ENCODE peak calls at places on chromosomes 6 and 20, in eight cellular contexts. One of them, this sample, is unnamed.
A peak's percentile ranks its signal among the peaks of the same experiment; 100 is the strongest.

GRCh38 chr6:44489912-44490604 is 102.6 kb downstream of the CDC5L start:
- DNase-seq in neural progenitor cell: no peak
- DNase-seq in cardiac fibroblast: peak; percentile 99
- DNase-seq in skeletal muscle cell: peak; percentile 91
- DNase-seq in fibroblast of lung: peak; percentile 98
- DNase-seq in heart left ventricle: no peak
- DNase-seq in CD8-positive, alpha-beta T cell: no peak
- DNase-seq in retinal pigment epithelial cell: peak; percentile 87
- DNase-seq in this sample: peak; percentile 94

GRCh38 chr20:40532103-40532502 is 156.9 kb downstream of the MAFB start:
- DNase-seq in skeletal muscle cell: no peak
- DNase-seq in neural progenitor cell: peak; percentile 57
- DNase-seq in CD8-positive, alpha-beta T cell: no peak
- DNase-seq in retinal pigment epithelial cell: no peak
- DNase-seq in heart left ventricle: no peak
- DNase-seq in cardiac fibroblast: peak; percentile 39
- DNase-seq in fibroblast of lung: peak; percentile 34
- DNase-seq in this sample: no peak

GRCh38 chr20:9126527-9126926 is 57.6 kb downstream of the PLCB4 start:
- DNase-seq in neural progenitor cell: no peak
- DNase-seq in heart left ventricle: no peak
- DNase-seq in cardiac fibroblast: no peak
- DNase-seq in skeletal muscle cell: no peak
- DNase-seq in retinal pigment epithelial cell: peak; percentile 3
- DNase-seq in fibroblast of lung: no peak
- DNase-seq in CD8-positive, alpha-beta T cell: no peak
- DNase-seq in this sample: no peak

GRCh38 chr6:63672582-63673129 is 37.1 kb downstream of the PHF3 start:
- DNase-seq in cardiac fibroblast: no peak
- DNase-seq in neural progenitor cell: no peak
- DNase-seq in fibroblast of lung: no peak
- DNase-seq in heart left ventricle: no peak
- DNase-seq in skeletal muscle cell: no peak
- DNase-seq in CD8-positive, alpha-beta T cell: no peak
- DNase-seq in retinal pigment epithelial cell: no peak
- DNase-seq in this sample: no peak

GRCh38 chr6:83592770-83593394 is 80.5 kb downstream of the PRSS35 start:
- DNase-seq in skeletal muscle cell: no peak
- DNase-seq in fibroblast of lung: peak; percentile 8
- DNase-seq in retinal pigment epithelial cell: no peak
- DNase-seq in heart left ventricle: no peak
- DNase-seq in cardiac fibroblast: peak; percentile 28
- DNase-seq in neural progenitor cell: peak; percentile 38
- DNase-seq in CD8-positive, alpha-beta T cell: no peak
- DNase-seq in this sample: no peak

GRCh38 chr6:1832844-1833787 is 223.4 kb downstream of the FOXC1 start:
- DNase-seq in fibroblast of lung: peak; percentile 38
- DNase-seq in CD8-positive, alpha-beta T cell: no peak
- DNase-seq in neural progenitor cell: no peak
- DNase-seq in heart left ventricle: peak; percentile 65
- DNase-seq in retinal pigment epithelial cell: no peak
- DNase-seq in cardiac fibroblast: peak; percentile 46
- DNase-seq in skeletal muscle cell: no peak
- DNase-seq in this sample: no peak

GRCh38 chr20:62359491-62360121 is 7.5 kb downstream of the LAMA5 start:
- DNase-seq in cardiac fibroblast: peak; percentile 95
- DNase-seq in skeletal muscle cell: no peak
- DNase-seq in CD8-positive, alpha-beta T cell: no peak
- DNase-seq in heart left ventricle: peak; percentile 85
- DNase-seq in neural progenitor cell: no peak
- DNase-seq in fibroblast of lung: peak; percentile 72
- DNase-seq in retinal pigment epithelial cell: no peak
- DNase-seq in this sample: no peak

GRCh38 chr6:7440476-7440875 is 50.9 kb downstream of the RIOK1 start:
- DNase-seq in neural progenitor cell: no peak
- DNase-seq in cardiac fibroblast: peak; percentile 48
- DNase-seq in heart left ventricle: no peak
- DNase-seq in skeletal muscle cell: no peak
- DNase-seq in fibroblast of lung: no peak
- DNase-seq in retinal pigment epithelial cell: no peak
- DNase-seq in CD8-positive, alpha-beta T cell: no peak
- DNase-seq in this sample: no peak

GRCh38 chr20:48841861-48842529 is 14.2 kb upstream of the PREX1 start:
- DNase-seq in retinal pigment epithelial cell: peak; percentile 66
- DNase-seq in skeletal muscle cell: peak; percentile 69
- DNase-seq in CD8-positive, alpha-beta T cell: no peak
- DNase-seq in heart left ventricle: no peak
- DNase-seq in neural progenitor cell: no peak
- DNase-seq in cardiac fibroblast: peak; percentile 84
- DNase-seq in fibroblast of lung: peak; percentile 67
- DNase-seq in this sample: no peak

GRCh38 chr20:19211661-19212523 is 550 bp upstream of the SLC24A3 start:
- DNase-seq in neural progenitor cell: peak; percentile 66
- DNase-seq in skeletal muscle cell: no peak
- DNase-seq in CD8-positive, alpha-beta T cell: no peak
- DNase-seq in retinal pigment epithelial cell: no peak
- DNase-seq in fibroblast of lung: no peak
- DNase-seq in heart left ventricle: peak; percentile 29
- DNase-seq in cardiac fibroblast: peak; percentile 45
- DNase-seq in this sample: no peak

GRCh38 chr20:19210426-19211155 is 1.9 kb upstream of the SLC24A3 start:
- DNase-seq in CD8-positive, alpha-beta T cell: no peak
- DNase-seq in neural progenitor cell: no peak
- DNase-seq in retinal pigment epithelial cell: no peak
- DNase-seq in skeletal muscle cell: no peak
- DNase-seq in cardiac fibroblast: no peak
- DNase-seq in heart left ventricle: no peak
- DNase-seq in fibroblast of lung: no peak
- DNase-seq in this sample: peak; percentile 63

GRCh38 chr20:19212524-19213502 is at the start of gene SLC24A3:
- DNase-seq in skeletal muscle cell: no peak
- DNase-seq in heart left ventricle: peak; percentile 74
- DNase-seq in retinal pigment epithelial cell: no peak
- DNase-seq in CD8-positive, alpha-beta T cell: no peak
- DNase-seq in cardiac fibroblast: peak; percentile 55
- DNase-seq in fibroblast of lung: peak; percentile 31
- DNase-seq in neural progenitor cell: peak; percentile 91
- DNase-seq in this sample: no peak

GRCh38 chr20:19211252-19211651 is 1.2 kb upstream of the SLC24A3 start:
- DNase-seq in skeletal muscle cell: no peak
- DNase-seq in neural progenitor cell: no peak
- DNase-seq in retinal pigment epithelial cell: no peak
- DNase-seq in heart left ventricle: no peak
- DNase-seq in CD8-positive, alpha-beta T cell: no peak
- DNase-seq in fibroblast of lung: no peak
- DNase-seq in cardiac fibroblast: no peak
- DNase-seq in this sample: no peak

DNA sequence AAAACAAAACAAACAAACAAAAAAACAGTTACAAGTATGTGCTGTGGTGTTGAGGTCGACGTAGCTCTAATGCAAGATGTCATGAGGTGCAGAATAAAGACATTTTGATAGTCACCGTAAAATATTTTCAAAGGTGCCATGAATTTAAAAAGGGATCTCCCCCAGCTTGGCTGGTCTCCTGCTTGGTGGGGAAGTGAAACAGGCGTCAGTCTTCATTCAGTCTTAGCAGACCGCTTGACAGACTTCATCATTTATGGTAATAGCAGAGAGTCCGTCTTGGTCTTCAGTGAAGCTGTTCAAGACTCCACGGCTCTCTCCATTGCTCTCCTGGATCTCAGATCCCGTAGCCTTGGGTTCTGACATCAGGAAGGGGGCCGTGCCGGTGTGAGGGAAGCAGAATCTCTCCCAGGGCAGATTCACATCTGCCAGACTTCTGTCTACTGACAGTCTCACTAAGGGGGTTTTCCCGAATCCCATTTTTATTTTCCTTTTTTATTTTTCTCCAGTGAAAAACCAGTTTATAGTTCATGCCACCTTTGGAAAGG is 1.6 kb downstream of the SLC24A3 start:
- DNase-seq in skeletal muscle cell: no peak
- DNase-seq in retinal pigment epithelial cell: no peak
- DNase-seq in neural progenitor cell: no peak
- DNase-seq in fibroblast of lung: no peak
- DNase-seq in cardiac fibroblast: no peak
- DNase-seq in CD8-positive, alpha-beta T cell: no peak
- DNase-seq in heart left ventricle: no peak
- DNase-seq in this sample: no peak
- H3K4me3 ChIP-seq in skeletal muscle cell: no peak overlapping the region
- H3K4me3 ChIP-seq in retinal pigment epithelial cell: no peak overlapping the region
- H3K4me3 ChIP-seq in neural progenitor cell: no peak overlapping the region
- H3K4me3 ChIP-seq in fibroblast of lung: no peak overlapping the region
- H3K4me3 ChIP-seq in cardiac fibroblast: no peak overlapping the region
- H3K4me3 ChIP-seq in CD8-positive, alpha-beta T cell: no peak overlapping the region
- H3K4me3 ChIP-seq in heart left ventricle: no peak overlapping the region
- H3K4me3 ChIP-seq in this sample: no peak overlapping the region

GRCh38 chr6:68040312-68040778 is 594.7 kb upstream of the ADGRB3 start:
- DNase-seq in fibroblast of lung: no peak
- DNase-seq in neural progenitor cell: peak; percentile 6
- DNase-seq in retinal pigment epithelial cell: no peak
- DNase-seq in cardiac fibroblast: peak; percentile 17
- DNase-seq in heart left ventricle: no peak
- DNase-seq in skeletal muscle cell: no peak
- DNase-seq in CD8-positive, alpha-beta T cell: no peak
- DNase-seq in this sample: no peak
- H3K4me3 ChIP-seq in fibroblast of lung: no peak overlapping the region
- H3K4me3 ChIP-seq in neural progenitor cell: no peak overlapping the region
- H3K4me3 ChIP-seq in retinal pigment epithelial cell: no peak overlapping the region
- H3K4me3 ChIP-seq in cardiac fibroblast: peak overlapping the region; percentile 26
- H3K4me3 ChIP-seq in heart left ventricle: peak overlapping the region; percentile 54
- H3K4me3 ChIP-seq in skeletal muscle cell: no peak overlapping the region
- H3K4me3 ChIP-seq in CD8-positive, alpha-beta T cell: no peak overlapping the region
- H3K4me3 ChIP-seq in this sample: no peak overlapping the region

GRCh38 chr20:20362774-20363435 is 5.0 kb upstream of the INSM1 start:
- DNase-seq in CD8-positive, alpha-beta T cell: no peak
- DNase-seq in skeletal muscle cell: no peak
- DNase-seq in cardiac fibroblast: no peak
- DNase-seq in fibroblast of lung: no peak
- DNase-seq in retinal pigment epithelial cell: no peak
- DNase-seq in heart left ventricle: no peak
- DNase-seq in neural progenitor cell: peak; percentile 87
- DNase-seq in this sample: no peak

GRCh38 chr20:20363449-20364015 is 4.4 kb upstream of the INSM1 start:
- DNase-seq in retinal pigment epithelial cell: no peak
- DNase-seq in skeletal muscle cell: no peak
- DNase-seq in heart left ventricle: no peak
- DNase-seq in neural progenitor cell: peak; percentile 52
- DNase-seq in CD8-positive, alpha-beta T cell: no peak
- DNase-seq in fibroblast of lung: no peak
- DNase-seq in cardiac fibroblast: no peak
- DNase-seq in this sample: no peak

GRCh38 chr20:20365593-20365992 is 2.3 kb upstream of the INSM1 start:
- DNase-seq in retinal pigment epithelial cell: no peak
- DNase-seq in cardiac fibroblast: no peak
- DNase-seq in CD8-positive, alpha-beta T cell: no peak
- DNase-seq in fibroblast of lung: no peak
- DNase-seq in heart left ventricle: no peak
- DNase-seq in skeletal muscle cell: no peak
- DNase-seq in neural progenitor cell: no peak
- DNase-seq in this sample: no peak

GRCh38 chr20:20364747-20365558 is 3.0 kb upstream of the INSM1 start:
- DNase-seq in fibroblast of lung: no peak
- DNase-seq in neural progenitor cell: peak; percentile 32
- DNase-seq in retinal pigment epithelial cell: no peak
- DNase-seq in heart left ventricle: no peak
- DNase-seq in CD8-positive, alpha-beta T cell: no peak
- DNase-seq in cardiac fibroblast: no peak
- DNase-seq in skeletal muscle cell: no peak
- DNase-seq in this sample: no peak

DNA sequence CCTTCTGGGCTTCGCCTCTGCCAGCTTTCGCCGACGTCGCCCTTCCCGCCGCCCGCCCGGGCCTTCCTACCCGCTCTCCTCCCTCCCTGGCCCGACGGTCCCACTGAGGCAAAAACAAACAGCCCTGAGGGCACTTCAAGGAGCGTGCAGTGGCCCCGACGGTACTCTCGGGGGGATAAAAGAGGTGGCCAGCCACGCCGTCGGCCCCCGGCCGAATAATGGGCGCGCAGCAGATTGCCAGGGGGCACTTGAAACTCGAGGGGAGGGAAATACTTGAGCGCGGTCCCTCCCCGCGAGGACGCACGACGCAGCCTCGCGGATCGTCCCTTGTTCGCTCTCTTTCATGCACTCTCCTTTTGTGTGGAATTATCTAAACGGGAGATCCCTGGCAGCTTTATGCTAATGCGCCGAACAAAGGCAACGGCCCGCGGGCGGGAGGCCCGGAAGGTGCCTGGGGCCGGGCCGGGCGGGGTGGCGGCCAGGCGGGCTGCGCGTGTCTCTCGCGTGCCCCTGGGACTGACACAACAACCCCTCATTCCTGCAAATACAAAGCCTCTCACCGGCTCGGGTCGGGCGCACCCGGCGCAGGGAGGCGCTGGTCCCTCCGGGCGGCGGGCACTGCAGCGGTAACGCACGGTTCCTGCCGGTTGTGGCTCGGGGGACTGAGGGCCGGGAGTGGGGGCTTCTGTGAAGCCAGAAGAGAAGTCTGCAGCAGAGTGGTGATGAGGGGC is 3.7 kb upstream of the INSM1 start:
- DNase-seq in neural progenitor cell: peak; percentile 83
- DNase-seq in heart left ventricle: no peak
- DNase-seq in fibroblast of lung: no peak
- DNase-seq in skeletal muscle cell: no peak
- DNase-seq in cardiac fibroblast: no peak
- DNase-seq in retinal pigment epithelial cell: no peak
- DNase-seq in CD8-positive, alpha-beta T cell: no peak
- DNase-seq in this sample: no peak
- H3K4me3 ChIP-seq in neural progenitor cell: peak overlapping the region; percentile 30
- H3K4me3 ChIP-seq in heart left ventricle: no peak overlapping the region
- H3K4me3 ChIP-seq in fibroblast of lung: no peak overlapping the region
- H3K4me3 ChIP-seq in skeletal muscle cell: no peak overlapping the region
- H3K4me3 ChIP-seq in cardiac fibroblast: no peak overlapping the region
- H3K4me3 ChIP-seq in retinal pigment epithelial cell: no peak overlapping the region
- H3K4me3 ChIP-seq in CD8-positive, alpha-beta T cell: no peak overlapping the region
- H3K4me3 ChIP-seq in this sample: no peak overlapping the region

DNA sequence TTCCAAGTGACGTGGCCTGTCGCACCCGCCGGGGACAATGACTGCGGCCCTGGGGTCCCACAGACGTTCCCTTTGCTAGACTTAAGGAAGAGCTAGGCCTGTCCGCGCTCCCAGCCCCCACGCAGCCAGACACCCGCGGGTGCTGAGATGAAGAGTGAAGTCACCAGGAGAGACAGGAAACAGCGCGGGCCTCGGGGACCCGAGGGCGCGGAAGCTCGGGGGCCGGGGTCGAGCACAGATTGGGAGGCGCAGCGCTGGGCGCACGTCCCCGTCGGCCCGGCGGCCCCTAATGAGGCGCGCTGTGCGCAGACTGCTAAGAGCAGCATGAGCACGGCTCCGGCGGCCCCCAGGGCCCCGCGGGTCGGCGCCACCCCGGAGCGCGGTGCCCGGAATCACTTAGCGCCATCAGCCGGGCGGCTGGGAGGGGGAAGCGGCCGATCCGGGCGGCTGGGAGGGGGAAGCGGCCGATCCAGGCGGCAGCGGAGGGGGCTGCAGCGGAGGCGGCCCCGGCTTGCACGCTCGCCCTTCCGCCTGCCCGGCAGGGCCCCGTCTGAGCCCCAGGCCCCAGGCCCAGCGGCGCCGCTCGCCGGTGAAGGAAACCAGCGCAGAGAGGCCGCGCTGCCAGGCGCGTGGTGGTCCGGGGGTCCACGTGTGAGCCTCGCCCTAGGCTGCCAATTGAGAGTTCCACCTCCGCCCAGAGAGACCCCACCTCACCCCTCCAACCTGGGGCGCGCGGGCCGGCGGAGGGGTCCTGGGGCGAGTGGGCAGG is 8.3 kb upstream of the AVP start:
- DNase-seq in retinal pigment epithelial cell: no peak
- DNase-seq in skeletal muscle cell: no peak
- DNase-seq in neural progenitor cell: peak; percentile 45
- DNase-seq in heart left ventricle: peak; percentile 45
- DNase-seq in fibroblast of lung: no peak
- DNase-seq in cardiac fibroblast: peak; percentile 7
- DNase-seq in CD8-positive, alpha-beta T cell: peak; percentile 52
- DNase-seq in this sample: no peak
- H3K4me3 ChIP-seq in retinal pigment epithelial cell: peak overlapping the region; percentile 22
- H3K4me3 ChIP-seq in skeletal muscle cell: peak overlapping the region; percentile 40
- H3K4me3 ChIP-seq in neural progenitor cell: peak overlapping the region; percentile 33
- H3K4me3 ChIP-seq in heart left ventricle: peak overlapping the region; percentile 50
- H3K4me3 ChIP-seq in fibroblast of lung: no peak overlapping the region
- H3K4me3 ChIP-seq in cardiac fibroblast: peak overlapping the region; percentile 33
- H3K4me3 ChIP-seq in CD8-positive, alpha-beta T cell: peak overlapping the region; percentile 61
- H3K4me3 ChIP-seq in this sample: peak overlapping the region; percentile 5

This sample was measured in AG09309.